ENCODE peak calls at places on chromosomes 5 and 9, in nine cellular contexts. T is Calu3; W is AG04450; J is CD4-positive, CD25-positive, alpha-beta regulatory T cell; N is NCI-H1105; L is HEK293T; I is islet precursor cell; H is upper lobe of right lung; M is activated CD4-positive, alpha-beta T cell treated with anti-CD3 and anti-CD28 coated beads, Interleukin-2, amount 50 U/mL, for 48 hours. Y is an unnamed sample.

GRCh38 chr9:87872079-87872624 is 10.5 kb upstream of the SPATA31E1 start:
- DNase-seq in W (no peak), J (no peak), T (no peak), H (no peak), M (no peak), N (no peak), I (peak), L (no peak), Y (no peak)

GRCh38 chr5:55601209-55601618 is 66.5 kb upstream of the PLPP1 start:
- DNase-seq in L (no peak), T (peak), M (no peak), I (peak), W (no peak), N (no peak), J (no peak), H (peak), Y (peak)

GRCh38 chr5:68456756-68457217 is 241.2 kb downstream of the PIK3R1 start:
- DNase-seq in T (peak), I (no peak), W (no peak), J (no peak), L (peak), H (no peak), N (no peak), M (no peak), Y (no peak)

GRCh38 chr9:126842977-126843799 is 17.3 kb upstream of the ZBTB34 start:
- DNase-seq in T (peak), I (peak), H (no peak), M (no peak), J (no peak), L (no peak), N (no peak), W (no peak), Y (no peak)

GRCh38 chr5:94385767-94386166 is 232.6 kb downstream of the KIAA0825 start:
- DNase-seq in H (no peak), T (no peak), M (no peak), N (no peak), L (no peak), W (no peak), I (no peak), J (no peak), Y (no peak)

GRCh38 chr5:97544279-97545077 is 361.4 kb upstream of the RIOK2 start:
- DNase-seq in L (no peak), N (no peak), J (no peak), I (no peak), H (no peak), M (no peak), W (no peak), T (no peak), Y (no peak)

GRCh38 chr9:14251146-14252071 is 62.5 kb downstream of the NFIB start:
- DNase-seq in T (peak), M (no peak), L (no peak), J (no peak), H (peak), I (peak), W (peak), N (peak), Y (no peak)

GRCh38 chr5:90558344-90559192 is at the start of gene ADGRV1:
- DNase-seq in L (peak), M (peak), I (peak), W (no peak), J (no peak), N (peak), T (peak), H (peak), Y (peak)

GRCh38 chr9:87381050-87381711 is 116.5 kb upstream of the DAPK1 start:
- DNase-seq in T (no peak), H (no peak), L (no peak), M (no peak), W (no peak), J (no peak), I (no peak), N (no peak), Y (no peak)

GRCh38 chr9:15531380-15531779 is 20.6 kb upstream of the PSIP1 start:
- DNase-seq in T (no peak), N (no peak), H (no peak), M (no peak), J (no peak), L (no peak), W (no peak), I (no peak), Y (no peak)

GRCh38 chr9:134834217-134834956 is 46.2 kb upstream of the FCN2 start:
- DNase-seq in L (no peak), I (no peak), M (no peak), W (no peak), N (no peak), H (no peak), T (no peak), J (no peak), Y (no peak)

GRCh38 chr5:173667702-173668101 is 51.3 kb upstream of the BOD1 start:
- DNase-seq in L (no peak), T (no peak), M (no peak), N (no peak), I (no peak), H (peak), J (no peak), W (no peak), Y (no peak)

GRCh38 chr5:177958696-177959095 is 37.3 kb downstream of the PROP1 start:
- DNase-seq in L (no peak), M (no peak), I (no peak), N (no peak), W (no peak), H (no peak), J (no peak), T (no peak), Y (no peak)

GRCh38 chr5:45568813-45569212 is 127.4 kb downstream of the HCN1 start:
- DNase-seq in J (no peak), T (no peak), H (no peak), M (no peak), L (no peak), W (no peak), N (no peak), I (no peak), Y (no peak)

Y was measured in HuH-7.